ENCODE peak calls at places on chromosomes 2 and 18, in six cellular contexts. Q is psoas muscle, B is lower lobe of right lung, D is WERI-Rb-1, S is stomach, Z is caudate nucleus. H is an unnamed sample.

GRCh38 chr2:46306320-46306719 is 9.1 kb downstream of the EPAS1 start:
- DNase-seq in B (no peak), D (no peak), Q (no peak), S (no peak), Z (no peak), H (no peak)

GRCh38 chr2:102143450-102143985 is 972 bp downstream of the IL1R1 start:
- DNase-seq in D (no peak), Z (no peak), B (no peak), Q (no peak), S (no peak), H (no peak)

GRCh38 chr2:241803387-241804325 is 5.3 kb upstream of the NEU4 start:
- DNase-seq in D (peak), Z (peak), B (peak), S (no peak), Q (peak), H (peak)

GRCh38 chr2:190023860-190024259 is 38.7 kb downstream of the MSTN start:
- DNase-seq in S (no peak), Z (no peak), B (no peak), D (no peak), Q (no peak), H (no peak)

GRCh38 chr2:105757361-105757933 is 12.7 kb downstream of the NCK2 start:
- DNase-seq in S (no peak), Q (no peak), D (no peak), Z (no peak), B (no peak), H (no peak)

GRCh38 chr2:227513113-227513512 is 41.2 kb downstream of the AGFG1 start:
- DNase-seq in S (no peak), D (no peak), Q (no peak), B (no peak), Z (no peak), H (no peak)

GRCh38 chr18:27862056-27862682 is 314.8 kb downstream of the CDH2 start:
- DNase-seq in Z (no peak), Q (no peak), D (no peak), S (no peak), B (no peak), H (no peak)

GRCh38 chr2:96144481-96145027 is 686 bp downstream of the DUSP2 start:
- DNase-seq in B (peak), S (no peak), Z (no peak), Q (no peak), D (peak), H (peak)

GRCh38 chr2:240434728-240435456 is 571 bp upstream of the GPC1 start:
- DNase-seq in Z (peak), Q (peak), B (peak), D (peak), S (peak), H (peak)

GRCh38 chr18:58080516-58080915 is 36.5 kb downstream of the NEDD4L start:
- DNase-seq in B (no peak), S (no peak), Q (no peak), D (no peak), Z (no peak), H (no peak)

GRCh38 chr2:224885836-224886547 is 156.3 kb downstream of the DOCK10 start:
- DNase-seq in Q (no peak), B (no peak), Z (no peak), D (no peak), S (no peak), H (no peak)

GRCh38 chr2:190357596-190357995 is 14.2 kb downstream of the INPP1 start:
- DNase-seq in S (no peak), D (no peak), B (no peak), Q (no peak), Z (no peak), H (no peak)

GRCh38 chr2:64654993-64655666 is 1.4 kb upstream of the SERTAD2 start:
- DNase-seq in B (no peak), S (no peak), D (no peak), Z (no peak), Q (no peak), H (no peak)

GRCh38 chr2:11073251-11073650 is 82.0 kb upstream of the SLC66A3 start:
- DNase-seq in Z (no peak), D (peak), S (peak), Q (no peak), B (no peak), H (no peak)

GRCh38 chr18:22103664-22104031 is 65.7 kb upstream of the GATA6 start:
- DNase-seq in D (no peak), Z (no peak), Q (no peak), S (no peak), B (no peak), H (no peak)

GRCh38 chr18:62064361-62064760 is 122.5 kb downstream of the PIGN start:
- DNase-seq in B (no peak), Q (no peak), Z (no peak), D (no peak), S (no peak), H (no peak)

GRCh38 chr2:233113114-233113452 is 52.9 kb downstream of the INPP5D start:
- DNase-seq in D (peak), S (no peak), B (no peak), Z (no peak), Q (no peak), H (peak)

GRCh38 chr18:7317804-7318231 is 86.9 kb downstream of the LRRC30 start:
- DNase-seq in B (no peak), S (no peak), Z (no peak), D (no peak), Q (no peak), H (no peak)

GRCh38 chr2:42962521-42962953 is 170.2 kb upstream of the HAAO start:
- DNase-seq in Q (no peak), S (no peak), Z (no peak), B (no peak), D (no peak), H (no peak)

GRCh38 chr2:42963452-42964068 is 171.2 kb upstream of the HAAO start:
- DNase-seq in S (no peak), Q (no peak), Z (no peak), D (no peak), B (no peak), H (peak)

GRCh38 chr2:42965196-42965595 is 172.8 kb upstream of the HAAO start:
- DNase-seq in Z (no peak), B (no peak), Q (no peak), D (no peak), S (no peak), H (peak)

GRCh38 chr2:42965910-42966309 is 173.5 kb upstream of the HAAO start:
- DNase-seq in Z (no peak), D (no peak), Q (no peak), S (no peak), B (no peak), H (peak)

DNA sequence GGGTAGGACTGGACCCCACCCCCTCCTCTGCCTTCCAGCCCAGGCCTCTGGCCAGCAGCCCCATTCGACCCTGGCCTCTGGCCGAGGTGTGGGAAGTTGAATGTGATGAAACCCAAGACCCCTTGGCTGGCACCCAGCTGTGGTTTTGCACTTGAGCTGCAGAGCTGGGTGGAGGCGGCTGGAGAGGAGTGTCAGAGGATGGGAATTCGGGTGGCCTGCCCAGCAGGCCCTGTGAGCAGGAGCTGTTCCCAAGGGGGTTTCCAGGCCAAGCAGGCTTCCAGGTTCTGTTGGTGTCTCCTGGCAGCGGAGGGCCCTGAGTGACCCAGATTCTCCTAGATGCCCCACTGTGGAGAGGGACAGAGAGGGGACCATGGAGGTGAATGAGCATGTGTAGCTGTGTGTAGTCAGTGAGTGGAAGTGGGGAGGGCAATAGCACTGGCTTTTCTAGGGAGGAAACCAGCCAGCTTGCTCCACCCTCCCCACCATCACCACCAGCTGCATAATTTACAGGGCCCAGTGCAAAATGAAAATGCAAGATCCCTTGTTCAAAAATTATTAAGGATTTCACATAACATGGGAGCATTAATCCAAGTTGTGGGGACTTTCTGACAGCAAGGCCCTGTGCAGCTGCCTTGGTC is 172.2 kb upstream of the HAAO start:
- DNase-seq in D (no peak), Q (peak), B (peak), S (no peak), Z (no peak), H (peak)
- H3K27ac ChIP-seq in D (no peak), Q (peak), B (peak), S (no peak), Z (no peak), H (no peak)

GRCh38 chr2:19857806-19858205 is 44.0 kb downstream of the TTC32 start:
- DNase-seq in Z (no peak), Q (no peak), S (no peak), D (no peak), B (no peak), H (no peak)

GRCh38 chr2:19857100-19857499 is 44.7 kb downstream of the TTC32 start:
- DNase-seq in D (no peak), Q (no peak), Z (no peak), B (no peak), S (no peak), H (no peak)

GRCh38 chr2:19859565-19859964 is 42.2 kb downstream of the TTC32 start:
- DNase-seq in Q (no peak), Z (no peak), D (no peak), S (no peak), B (no peak), H (no peak)

GRCh38 chr2:19861771-19862170 is 40.0 kb downstream of the TTC32 start:
- DNase-seq in B (no peak), S (no peak), Z (no peak), D (no peak), Q (no peak), H (no peak)

DNA sequence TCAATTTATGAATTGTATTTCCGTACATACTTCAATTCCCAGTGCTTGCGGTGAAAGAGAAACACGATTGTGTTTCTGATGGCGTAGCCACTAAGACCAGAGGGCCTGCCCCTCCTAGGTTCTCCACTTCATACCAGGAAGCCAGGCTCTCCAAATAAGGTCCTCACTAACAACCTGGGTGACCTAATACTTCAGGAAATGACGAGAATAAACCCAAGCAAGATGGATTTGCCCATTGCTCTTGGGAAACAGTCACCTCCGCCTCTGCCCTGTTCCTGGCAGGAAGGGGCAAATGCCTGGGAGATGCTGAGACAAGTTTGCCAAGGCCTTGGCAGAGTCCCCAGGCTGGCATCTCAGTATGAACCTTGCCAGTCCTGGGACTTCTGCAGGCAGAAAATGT is 41.8 kb downstream of the TTC32 start:
- DNase-seq in Q (peak), D (no peak), S (no peak), Z (no peak), B (no peak), H (no peak)
- H3K27ac ChIP-seq in Q (no peak), D (no peak), S (no peak), Z (no peak), B (no peak), H (no peak)

GRCh38 chr2:2273421-2273820 is 57.7 kb downstream of the MYT1L start:
- DNase-seq in S (no peak), Q (no peak), Z (no peak), D (no peak), B (no peak), H (no peak)
- H3K27ac ChIP-seq in S (no peak), Q (no peak), Z (no peak), D (no peak), B (no peak), H (no peak)

GRCh38 chr18:48571619-48572384 is 33.0 kb downstream of the CTIF start:
- DNase-seq in D (no peak), Q (no peak), B (no peak), Z (no peak), S (no peak), H (no peak)

GRCh38 chr18:48575301-48575657 is 36.4 kb downstream of the CTIF start:
- DNase-seq in B (no peak), Q (no peak), Z (no peak), S (no peak), D (no peak), H (no peak)

GRCh38 chr18:48574667-48575300 is 36.0 kb downstream of the CTIF start:
- DNase-seq in Z (no peak), D (no peak), Q (no peak), S (no peak), B (no peak), H (peak)

GRCh38 chr18:48572402-48573126 is 33.7 kb downstream of the CTIF start:
- DNase-seq in S (no peak), D (no peak), Q (no peak), Z (no peak), B (no peak), H (peak)

GRCh38 chr18:48573632-48574293 is 34.9 kb downstream of the CTIF start:
- DNase-seq in D (peak), Z (no peak), B (no peak), Q (no peak), S (no peak), H (peak)
- H3K27ac ChIP-seq in D (no peak), Z (peak), B (no peak), Q (no peak), S (no peak), H (no peak)

GRCh38 chr2:180723712-180724111 is 256.7 kb upstream of the UBE2E3 start:
- DNase-seq in B (no peak), Z (no peak), S (no peak), D (no peak), Q (no peak), H (no peak)
- H3K27ac ChIP-seq in B (no peak), Z (no peak), S (no peak), D (no peak), Q (no peak), H (no peak)

GRCh38 chr2:146579154-146579930 is 1265.5 kb upstream of the ACVR2A start:
- DNase-seq in D (no peak), Q (no peak), S (no peak), B (no peak), Z (no peak), H (no peak)
- H3K27ac ChIP-seq in D (no peak), Q (no peak), S (no peak), B (no peak), Z (no peak), H (no peak)

DNA sequence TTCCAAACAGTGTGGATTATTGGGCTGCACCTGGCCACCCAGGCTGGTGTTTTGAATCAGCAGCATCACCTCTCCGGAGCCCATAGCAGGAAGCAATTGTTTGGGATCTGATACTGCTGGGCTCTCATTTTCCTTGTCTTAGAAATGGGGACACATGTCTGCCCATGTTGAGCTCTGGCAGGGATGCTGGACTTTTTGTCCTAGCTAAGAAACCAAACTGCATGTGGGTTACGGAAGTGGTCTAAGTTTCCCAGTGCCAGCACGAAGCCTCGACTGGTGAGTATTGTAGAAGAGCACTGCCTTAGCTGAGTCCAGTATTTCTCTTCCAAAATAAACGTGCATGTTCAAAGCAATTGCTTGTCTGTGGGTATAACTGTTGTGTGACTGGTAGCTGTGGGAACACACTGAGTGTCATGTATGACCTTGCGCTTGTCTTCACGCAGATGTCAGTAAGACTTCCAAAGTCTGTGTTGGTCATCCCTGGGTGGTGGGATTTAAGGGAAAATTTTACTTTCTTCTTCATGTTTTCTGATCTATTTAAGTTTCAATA is 43.6 kb downstream of the SH3RF3 start:
- DNase-seq in Z (no peak), D (no peak), S (no peak), Q (no peak), B (no peak), H (no peak)
- H3K27ac ChIP-seq in Z (no peak), D (no peak), S (peak), Q (peak), B (peak), H (no peak)